ENCODE peak calls at places on chromosomes 12 and 14, in ten cellular contexts. One of them, this sample, is unnamed. For H3K4me1, the result is how much of the 10 kb centered on the place peaks cover.

GRCh38 chr12:109910969-109911348 is 10.9 kb downstream of the TCHP start:
- DNase-seq in adrenal gland: no peak
- DNase-seq in GM12878: no peak
- DNase-seq in SK-N-SH: peak
- DNase-seq in PC-9: no peak
- DNase-seq in A549: peak
- DNase-seq in prostate gland: no peak
- DNase-seq in BE2C: peak
- DNase-seq in ascending aorta: no peak
- DNase-seq in mucosa of descending colon: peak
- DNase-seq in this sample: no peak

GRCh38 chr12:47735649-47736048 is 10.4 kb upstream of the ENDOU start:
- DNase-seq in PC-9: no peak
- DNase-seq in GM12878: no peak
- DNase-seq in adrenal gland: no peak
- DNase-seq in prostate gland: no peak
- DNase-seq in mucosa of descending colon: no peak
- DNase-seq in A549: no peak
- DNase-seq in SK-N-SH: no peak
- DNase-seq in BE2C: no peak
- DNase-seq in ascending aorta: no peak
- DNase-seq in this sample: no peak

GRCh38 chr14:68843471-68844209 is 50.8 kb upstream of the ZFP36L1 start:
- DNase-seq in mucosa of descending colon: peak
- DNase-seq in BE2C: peak
- DNase-seq in ascending aorta: no peak
- DNase-seq in A549: peak
- DNase-seq in GM12878: no peak
- DNase-seq in adrenal gland: peak
- DNase-seq in PC-9: peak
- DNase-seq in SK-N-SH: peak
- DNase-seq in prostate gland: peak
- DNase-seq in this sample: peak

GRCh38 chr12:74242088-74242487 is 295.5 kb upstream of the ATXN7L3B start:
- DNase-seq in PC-9: no peak
- DNase-seq in BE2C: no peak
- DNase-seq in adrenal gland: no peak
- DNase-seq in A549: no peak
- DNase-seq in mucosa of descending colon: no peak
- DNase-seq in GM12878: no peak
- DNase-seq in ascending aorta: no peak
- DNase-seq in SK-N-SH: no peak
- DNase-seq in prostate gland: no peak
- DNase-seq in this sample: no peak

GRCh38 chr12:11166300-11166699 is 4.7 kb upstream of the SMIM10L1 start:
- DNase-seq in adrenal gland: no peak
- DNase-seq in mucosa of descending colon: no peak
- DNase-seq in ascending aorta: no peak
- DNase-seq in prostate gland: no peak
- DNase-seq in PC-9: no peak
- DNase-seq in SK-N-SH: no peak
- DNase-seq in BE2C: no peak
- DNase-seq in GM12878: no peak
- DNase-seq in A549: no peak
- DNase-seq in this sample: no peak

GRCh38 chr12:54134850-54135249 is 53.9 kb downstream of the SMUG1 start:
- DNase-seq in ascending aorta: no peak
- DNase-seq in prostate gland: no peak
- DNase-seq in A549: no peak
- DNase-seq in GM12878: no peak
- DNase-seq in adrenal gland: no peak
- DNase-seq in SK-N-SH: peak
- DNase-seq in BE2C: peak
- DNase-seq in PC-9: no peak
- DNase-seq in mucosa of descending colon: no peak
- DNase-seq in this sample: no peak

GRCh38 chr12:25404955-25405354 is 148.1 kb downstream of the LMNTD1 start:
- DNase-seq in adrenal gland: no peak
- DNase-seq in prostate gland: no peak
- DNase-seq in mucosa of descending colon: peak
- DNase-seq in GM12878: no peak
- DNase-seq in SK-N-SH: no peak
- DNase-seq in BE2C: no peak
- DNase-seq in A549: no peak
- DNase-seq in PC-9: no peak
- DNase-seq in ascending aorta: no peak
- DNase-seq in this sample: no peak

GRCh38 chr12:123942277-123942653 is 30.4 kb downstream of the CCDC92 start:
- DNase-seq in A549: no peak
- DNase-seq in PC-9: no peak
- DNase-seq in prostate gland: no peak
- DNase-seq in adrenal gland: no peak
- DNase-seq in ascending aorta: no peak
- DNase-seq in BE2C: no peak
- DNase-seq in GM12878: no peak
- DNase-seq in mucosa of descending colon: no peak
- DNase-seq in SK-N-SH: no peak
- DNase-seq in this sample: no peak

GRCh38 chr14:23663711-23664110 is 27.5 kb downstream of the DHRS2 start:
- DNase-seq in A549: no peak
- DNase-seq in BE2C: no peak
- DNase-seq in prostate gland: no peak
- DNase-seq in GM12878: no peak
- DNase-seq in ascending aorta: no peak
- DNase-seq in adrenal gland: no peak
- DNase-seq in PC-9: no peak
- DNase-seq in mucosa of descending colon: no peak
- DNase-seq in SK-N-SH: no peak
- DNase-seq in this sample: no peak

GRCh38 chr12:104827587-104827986 is 130.5 kb downstream of the SLC41A2 start:
- DNase-seq in SK-N-SH: no peak
- DNase-seq in ascending aorta: no peak
- DNase-seq in GM12878: no peak
- DNase-seq in prostate gland: no peak
- DNase-seq in BE2C: no peak
- DNase-seq in adrenal gland: no peak
- DNase-seq in A549: no peak
- DNase-seq in mucosa of descending colon: no peak
- DNase-seq in PC-9: no peak
- DNase-seq in this sample: no peak

GRCh38 chr12:4214912-4215861 is 58.4 kb upstream of the CCND2 start:
- DNase-seq in SK-N-SH: no peak
- DNase-seq in ascending aorta: peak
- DNase-seq in BE2C: no peak
- DNase-seq in adrenal gland: peak
- DNase-seq in A549: no peak
- DNase-seq in PC-9: no peak
- DNase-seq in mucosa of descending colon: peak
- DNase-seq in GM12878: peak
- DNase-seq in prostate gland: no peak
- DNase-seq in this sample: peak

GRCh38 chr12:50618864-50619609 is 114.3 kb downstream of the DIP2B start:
- DNase-seq in PC-9: peak
- DNase-seq in GM12878: no peak
- DNase-seq in prostate gland: no peak
- DNase-seq in BE2C: no peak
- DNase-seq in mucosa of descending colon: no peak
- DNase-seq in A549: no peak
- DNase-seq in adrenal gland: peak
- DNase-seq in ascending aorta: no peak
- DNase-seq in SK-N-SH: no peak
- DNase-seq in this sample: no peak

GRCh38 chr12:50620975-50621360 is 116.2 kb downstream of the DIP2B start:
- DNase-seq in GM12878: no peak
- DNase-seq in SK-N-SH: no peak
- DNase-seq in prostate gland: no peak
- DNase-seq in A549: no peak
- DNase-seq in adrenal gland: no peak
- DNase-seq in BE2C: no peak
- DNase-seq in mucosa of descending colon: no peak
- DNase-seq in ascending aorta: no peak
- DNase-seq in PC-9: no peak
- DNase-seq in this sample: no peak

GRCh38 chr12:50621435-50622304 is 116.9 kb downstream of the DIP2B start:
- DNase-seq in prostate gland: peak
- DNase-seq in ascending aorta: no peak
- DNase-seq in GM12878: no peak
- DNase-seq in BE2C: no peak
- DNase-seq in SK-N-SH: no peak
- DNase-seq in PC-9: no peak
- DNase-seq in A549: no peak
- DNase-seq in adrenal gland: peak
- DNase-seq in mucosa of descending colon: peak
- DNase-seq in this sample: no peak

GRCh38 chr12:50619610-50619958 is 114.8 kb downstream of the DIP2B start:
- DNase-seq in GM12878: no peak
- DNase-seq in SK-N-SH: no peak
- DNase-seq in PC-9: no peak
- DNase-seq in ascending aorta: no peak
- DNase-seq in A549: no peak
- DNase-seq in prostate gland: no peak
- DNase-seq in adrenal gland: no peak
- DNase-seq in BE2C: no peak
- DNase-seq in mucosa of descending colon: no peak
- DNase-seq in this sample: no peak

GRCh38 chr12:50620050-50620974 is 115.5 kb downstream of the DIP2B start:
- DNase-seq in prostate gland: no peak
- DNase-seq in mucosa of descending colon: no peak
- DNase-seq in adrenal gland: peak
- DNase-seq in BE2C: peak
- DNase-seq in GM12878: no peak
- DNase-seq in PC-9: peak
- DNase-seq in A549: no peak
- DNase-seq in ascending aorta: no peak
- DNase-seq in SK-N-SH: no peak
- DNase-seq in this sample: no peak
- TF ChIP-seq CTCF in prostate gland: no peak
- TF ChIP-seq CTCF in mucosa of descending colon: no peak
- TF ChIP-seq CTCF in adrenal gland: no peak
- TF ChIP-seq CTCF in BE2C: no peak
- TF ChIP-seq CTCF in GM12878: no peak
- TF ChIP-seq CTCF in PC-9: no peak
- TF ChIP-seq CTCF in A549: no peak
- TF ChIP-seq CTCF in ascending aorta: no peak
- TF ChIP-seq CTCF in SK-N-SH: peak
- TF ChIP-seq CTCF in this sample: no peak

DNA sequence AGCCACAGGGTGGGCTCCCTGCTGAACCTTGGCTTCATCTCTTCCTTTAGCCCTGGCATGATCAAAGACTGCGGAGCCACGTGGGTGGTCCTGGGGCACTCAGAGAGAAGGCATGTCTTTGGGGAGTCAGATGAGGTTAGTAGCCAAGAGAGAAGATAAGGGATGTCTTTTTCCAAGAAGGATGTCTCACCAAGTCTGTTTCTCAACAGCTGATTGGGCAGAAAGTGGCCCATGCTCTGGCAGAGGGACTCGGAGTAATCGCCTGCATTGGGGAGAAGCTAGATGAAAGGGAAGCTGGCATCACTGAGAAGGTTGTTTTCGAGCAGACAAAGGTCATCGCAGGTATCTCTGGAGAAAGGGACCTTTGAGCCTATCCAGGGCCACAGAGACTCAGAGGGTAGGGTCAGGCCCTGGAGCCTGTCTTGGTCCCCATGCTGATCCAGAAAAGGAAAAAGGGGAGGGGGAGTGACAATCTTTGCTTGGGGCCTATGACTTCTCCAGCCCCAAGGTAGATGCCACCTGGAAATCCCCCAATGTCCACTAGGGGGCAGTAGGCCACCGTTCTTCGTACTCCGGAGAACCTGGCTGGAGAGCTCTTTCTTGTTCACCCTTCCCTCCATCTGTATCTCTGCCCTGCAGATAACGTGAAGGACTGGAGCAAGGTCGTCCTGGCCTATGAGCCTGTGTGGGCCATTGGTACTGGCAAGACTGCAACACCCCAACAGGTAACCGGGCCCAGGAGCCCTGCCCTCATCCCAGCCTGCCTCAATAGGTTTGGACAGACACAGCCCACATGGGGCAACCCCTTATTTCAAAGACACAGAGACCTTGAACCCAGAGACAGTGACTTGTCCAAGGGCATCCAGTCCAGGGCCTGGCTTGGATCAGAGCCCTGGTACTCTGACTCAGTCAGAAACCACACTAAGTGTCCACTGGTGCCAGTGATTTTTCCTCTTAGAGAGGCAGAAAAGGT is 2.0 kb downstream of the TPI1 start:
- DNase-seq in SK-N-SH: peak
- DNase-seq in BE2C: peak
- DNase-seq in A549: peak
- DNase-seq in ascending aorta: no peak
- DNase-seq in prostate gland: peak
- DNase-seq in adrenal gland: peak
- DNase-seq in PC-9: peak
- DNase-seq in mucosa of descending colon: peak
- DNase-seq in GM12878: peak
- DNase-seq in this sample: peak
- H3K4me1 ChIP-seq in SK-N-SH: under half
- H3K4me1 ChIP-seq in BE2C: under half
- H3K4me1 ChIP-seq in A549: under half
- H3K4me1 ChIP-seq in ascending aorta: under half
- H3K4me1 ChIP-seq in prostate gland: under half
- H3K4me1 ChIP-seq in adrenal gland: half or more
- H3K4me1 ChIP-seq in PC-9: under half
- H3K4me1 ChIP-seq in mucosa of descending colon: under half
- H3K4me1 ChIP-seq in GM12878: under half
- H3K4me1 ChIP-seq in this sample: half or more

DNA sequence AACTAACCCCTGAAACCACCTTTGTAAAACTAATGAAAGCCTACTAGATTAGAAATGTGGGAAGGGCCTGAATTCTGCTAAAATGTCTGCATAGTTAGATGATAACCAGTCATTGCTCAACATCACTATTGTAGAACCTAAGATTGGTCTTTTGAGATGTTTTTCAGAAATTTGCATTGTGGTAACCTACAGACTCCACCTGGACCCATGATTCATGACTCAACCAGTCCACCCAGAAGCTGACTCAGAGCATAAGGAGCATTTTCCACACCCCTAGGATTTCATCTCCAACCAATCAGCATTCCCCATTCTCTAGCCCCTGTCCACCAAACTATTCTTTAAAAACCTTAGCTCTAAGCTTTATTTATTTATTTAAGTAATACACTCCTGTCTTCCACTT is 30.4 kb upstream of the CHGA start:
- DNase-seq in GM12878: no peak
- DNase-seq in prostate gland: no peak
- DNase-seq in SK-N-SH: no peak
- DNase-seq in PC-9: no peak
- DNase-seq in BE2C: no peak
- DNase-seq in mucosa of descending colon: no peak
- DNase-seq in A549: no peak
- DNase-seq in adrenal gland: no peak
- DNase-seq in ascending aorta: no peak
- DNase-seq in this sample: no peak
- TF ChIP-seq CTCF in GM12878: no peak
- TF ChIP-seq CTCF in prostate gland: no peak
- TF ChIP-seq CTCF in SK-N-SH: no peak
- TF ChIP-seq CTCF in PC-9: no peak
- TF ChIP-seq CTCF in BE2C: no peak
- TF ChIP-seq CTCF in mucosa of descending colon: no peak
- TF ChIP-seq CTCF in A549: no peak
- TF ChIP-seq CTCF in adrenal gland: no peak
- TF ChIP-seq CTCF in ascending aorta: no peak
- TF ChIP-seq CTCF in this sample: no peak

GRCh38 chr12:71162832-71163711 is 5.3 kb upstream of the TSPAN8 start:
- DNase-seq in A549: no peak
- DNase-seq in adrenal gland: no peak
- DNase-seq in prostate gland: peak
- DNase-seq in mucosa of descending colon: no peak
- DNase-seq in ascending aorta: no peak
- DNase-seq in SK-N-SH: no peak
- DNase-seq in BE2C: no peak
- DNase-seq in GM12878: no peak
- DNase-seq in PC-9: no peak
- DNase-seq in this sample: no peak
- H3K4me1 ChIP-seq in A549: under half
- H3K4me1 ChIP-seq in adrenal gland: under half
- H3K4me1 ChIP-seq in prostate gland: under half
- H3K4me1 ChIP-seq in mucosa of descending colon: under half
- H3K4me1 ChIP-seq in ascending aorta: under half
- H3K4me1 ChIP-seq in SK-N-SH: under half
- H3K4me1 ChIP-seq in BE2C: under half
- H3K4me1 ChIP-seq in GM12878: under half
- H3K4me1 ChIP-seq in PC-9: under half
- H3K4me1 ChIP-seq in this sample: under half

This sample was measured in tibial nerve.